ENCODE peak calls at places on chromosomes 6 and 20, in four cellular contexts. O is K562, Z is HepG2, K is GM12878. P is an unnamed sample.

GRCh38 chr20:38315290-38315966 is 11.5 kb downstream of the BPI start:
- DNase-seq in O (no peak), Z (no peak), K (no peak), P (no peak)

GRCh38 chr6:125853740-125854139 is 63.0 kb downstream of the NCOA7 start:
- DNase-seq in O (no peak), Z (no peak), K (no peak), P (no peak)

GRCh38 chr6:48068326-48069191 is 42.4 kb downstream of the PTCHD4 start:
- DNase-seq in O (no peak), Z (no peak), K (no peak), P (peak)

GRCh38 chr6:118660218-118660569 is 8.8 kb upstream of the CEP85L start:
- DNase-seq in O (peak), Z (no peak), K (no peak), P (peak)

GRCh38 chr20:45783656-45784294 is 7.9 kb downstream of the WFDC3 start:
- DNase-seq in O (no peak), Z (no peak), K (no peak), P (no peak)

GRCh38 chr6:37514377-37514776 is 14.7 kb upstream of the CCDC167 start:
- DNase-seq in O (no peak), Z (no peak), K (no peak), P (no peak)

GRCh38 chr20:32984196-32984595 is 20.0 kb downstream of the SUN5 start:
- DNase-seq in O (peak), Z (no peak), K (no peak), P (peak)

GRCh38 chr6:150719861-150720260 is 120.2 kb downstream of the PLEKHG1 start:
- DNase-seq in O (no peak), Z (no peak), K (no peak), P (no peak)

GRCh38 chr6:15962449-15962764 is 166.5 kb upstream of the MYLIP start:
- DNase-seq in O (no peak), Z (no peak), K (no peak), P (no peak)

GRCh38 chr20:63556873-63557478 is 3.0 kb downstream of the FNDC11 start:
- DNase-seq in O (no peak), Z (no peak), K (no peak), P (no peak)

GRCh38 chr20:10280016-10280908 is 61.6 kb downstream of the SNAP25 start:
- DNase-seq in O (no peak), Z (no peak), K (no peak), P (no peak)

GRCh38 chr6:124956018-124956417 is 6.2 kb upstream of the RNF217 start:
- DNase-seq in O (no peak), Z (no peak), K (no peak), P (no peak)

GRCh38 chr6:108171918-108172516 is 6.2 kb downstream of the NR2E1 start:
- DNase-seq in O (no peak), Z (no peak), K (no peak), P (no peak)

GRCh38 chr6:148445620-148446019 is 103.0 kb downstream of the SASH1 start:
- DNase-seq in O (no peak), Z (no peak), K (no peak), P (no peak)

GRCh38 chr6:1025821-1026220 is 286.1 kb upstream of the FOXQ1 start:
- DNase-seq in O (no peak), Z (no peak), K (no peak), P (no peak)

GRCh38 chr6:37426945-37427510 is 6.0 kb upstream of the CMTR1 start:
- DNase-seq in O (peak), Z (no peak), K (no peak), P (no peak)

GRCh38 chr6:14797875-14798593 is 447.8 kb upstream of the JARID2 start:
- DNase-seq in O (no peak), Z (no peak), K (no peak), P (no peak)

GRCh38 chr6:149750136-149750609 is 632 bp downstream of the PCMT1 start:
- DNase-seq in O (peak), Z (peak), K (no peak), P (peak)

GRCh38 chr6:27565839-27566779 is 93.2 kb upstream of the ZNF184 start:
- DNase-seq in O (no peak), Z (peak), K (no peak), P (no peak)

GRCh38 chr6:122704086-122704485 is 75.4 kb upstream of the FABP7 start:
- DNase-seq in O (peak), Z (no peak), K (no peak), P (no peak)

GRCh38 chr6:28383235-28384142 is 16.1 kb downstream of the ZSCAN12 start:
- DNase-seq in O (peak), Z (peak), K (no peak), P (no peak)

GRCh38 chr20:33014336-33015113 is 7.0 kb downstream of the BPIFB2 start:
- DNase-seq in O (no peak), Z (no peak), K (no peak), P (no peak)

GRCh38 chr6:11525468-11526155 is 11.9 kb upstream of the TMEM170B start:
- DNase-seq in O (no peak), Z (no peak), K (no peak), P (no peak)

GRCh38 chr6:56440551-56440981 is 193.2 kb upstream of the COL21A1 start:
- DNase-seq in O (no peak), Z (no peak), K (no peak), P (no peak)

GRCh38 chr6:146857180-146857959 is 258.6 kb downstream of the ADGB start:
- DNase-seq in O (peak), Z (peak), K (no peak), P (peak)

GRCh38 chr20:62637521-62638054 is 4.7 kb upstream of the SLCO4A1 start:
- DNase-seq in O (no peak), Z (no peak), K (no peak), P (no peak)

GRCh38 chr6:136113736-136114173 is 136.4 kb downstream of the MTFR2 start:
- DNase-seq in O (no peak), Z (no peak), K (no peak), P (peak)
- TF ChIP-seq FOXK2 in O (no peak), Z (no peak), K (no peak), P (no peak)

GRCh38 chr6:106574729-106575458 is 54.4 kb downstream of the RTN4IP1 start:
- DNase-seq in O (no peak), Z (peak), K (no peak), P (no peak)
- TF ChIP-seq FOXK2 in O (no peak), Z (no peak), K (no peak), P (no peak)

DNA sequence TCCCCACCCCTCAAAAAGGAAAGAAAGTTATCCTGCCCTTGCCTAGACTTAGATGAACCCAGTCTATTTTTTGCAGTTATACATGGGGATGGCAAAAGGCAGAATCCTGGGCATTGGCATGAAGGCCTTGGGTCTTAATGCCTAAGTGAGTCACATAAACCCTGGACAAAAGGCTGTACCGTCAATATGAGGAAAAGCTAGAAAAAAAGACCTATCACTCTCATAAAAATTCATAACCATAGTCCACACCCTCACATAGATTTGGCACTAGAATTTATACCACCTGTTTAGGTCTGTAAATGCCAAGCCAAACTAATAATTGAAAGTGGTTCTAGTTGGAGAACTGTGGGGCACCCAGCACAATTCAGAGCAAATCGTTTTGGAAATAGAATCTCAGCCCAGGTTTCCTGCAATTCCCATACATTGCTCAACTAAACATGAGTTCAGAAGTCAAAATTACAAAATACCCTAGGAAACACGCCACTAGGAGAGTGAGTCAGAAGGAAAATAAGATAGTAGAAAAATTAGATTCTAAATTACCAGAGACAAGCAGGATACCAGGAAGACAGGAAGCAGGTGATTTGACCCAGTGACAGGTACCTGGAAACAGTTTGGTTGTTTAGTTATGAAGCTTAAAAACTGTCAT is 70.4 kb upstream of the FUCA2 start:
- DNase-seq in O (no peak), Z (peak), K (no peak), P (no peak)
- TF ChIP-seq FOXK2 in O (no peak), Z (no peak), K (no peak), P (no peak)

GRCh38 chr20:57502331-57502700 is 22.6 kb downstream of the CTCFL start:
- DNase-seq in O (no peak), Z (no peak), K (no peak), P (no peak)
- TF ChIP-seq FOXK2 in O (no peak), Z (no peak), K (no peak), P (no peak)

GRCh38 chr6:136739501-136739900 is 52.8 kb downstream of the MAP3K5 start:
- DNase-seq in O (no peak), Z (no peak), K (no peak), P (no peak)
- TF ChIP-seq FOXK2 in O (no peak), Z (no peak), K (no peak), P (no peak)

DNA sequence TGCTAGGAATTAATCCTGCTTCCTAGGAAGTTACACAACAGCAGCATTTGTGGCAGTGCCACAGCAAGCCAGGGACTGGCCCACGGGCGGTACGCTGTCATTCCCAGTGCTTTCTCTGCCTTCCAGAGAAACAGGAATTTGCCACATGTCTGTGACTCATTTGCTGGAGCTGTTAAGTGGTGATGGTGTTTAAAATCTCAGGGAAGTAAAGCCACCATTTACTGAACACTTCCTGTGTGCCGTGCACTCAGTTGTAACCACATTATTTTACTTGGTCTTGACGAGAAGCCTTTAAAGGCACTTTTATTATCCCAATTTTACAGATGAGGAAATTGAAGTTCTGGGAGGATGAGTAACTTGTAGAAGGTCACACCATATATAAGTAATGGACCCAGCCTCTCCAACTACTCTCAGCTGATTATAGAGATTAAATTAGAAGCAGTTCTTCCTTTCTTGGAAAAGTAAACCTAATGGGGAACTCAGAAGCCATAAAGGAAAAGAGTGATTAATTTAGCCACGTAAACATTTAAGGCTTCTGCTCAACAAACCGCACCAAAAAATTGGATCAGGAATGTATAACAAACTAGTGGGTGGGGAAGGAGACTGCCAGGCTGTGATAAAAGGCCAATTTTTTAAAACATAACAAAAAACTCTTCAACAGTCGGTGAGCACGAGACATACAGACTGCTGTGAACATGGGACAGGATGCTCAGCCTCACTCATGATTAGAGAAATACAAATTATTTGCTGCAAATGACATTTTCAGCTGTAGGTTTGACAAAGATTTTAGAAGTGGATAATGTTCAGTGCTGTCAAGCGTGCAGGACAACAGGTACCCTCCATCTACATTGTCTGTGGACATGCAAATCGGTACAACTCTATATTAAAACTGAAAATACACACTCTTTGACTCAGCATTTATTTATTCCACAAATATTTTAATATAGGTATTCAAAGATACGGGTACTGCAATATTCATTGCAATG is 311.2 kb downstream of the NRN1 start:
- DNase-seq in O (no peak), Z (no peak), K (no peak), P (no peak)
- TF ChIP-seq FOXK2 in O (no peak), Z (no peak), K (no peak), P (no peak)

GRCh38 chr6:160130729-160131484 is 9.3 kb downstream of the SLC22A1 start:
- DNase-seq in O (no peak), Z (no peak), K (no peak), P (no peak)

GRCh38 chr6:160133441-160134336 is 12.1 kb downstream of the SLC22A1 start:
- DNase-seq in O (no peak), Z (no peak), K (no peak), P (no peak)

GRCh38 chr6:160131636-160132296 is 10.2 kb downstream of the SLC22A1 start:
- DNase-seq in O (no peak), Z (no peak), K (no peak), P (no peak)

GRCh38 chr6:160132297-160132637 is 10.7 kb downstream of the SLC22A1 start:
- DNase-seq in O (no peak), Z (no peak), K (no peak), P (no peak)

GRCh38 chr6:160132776-160133338 is 11.2 kb downstream of the SLC22A1 start:
- DNase-seq in O (no peak), Z (no peak), K (no peak), P (no peak)
- TF ChIP-seq FOXK2 in O (no peak), Z (no peak), K (no peak), P (no peak)

DNA sequence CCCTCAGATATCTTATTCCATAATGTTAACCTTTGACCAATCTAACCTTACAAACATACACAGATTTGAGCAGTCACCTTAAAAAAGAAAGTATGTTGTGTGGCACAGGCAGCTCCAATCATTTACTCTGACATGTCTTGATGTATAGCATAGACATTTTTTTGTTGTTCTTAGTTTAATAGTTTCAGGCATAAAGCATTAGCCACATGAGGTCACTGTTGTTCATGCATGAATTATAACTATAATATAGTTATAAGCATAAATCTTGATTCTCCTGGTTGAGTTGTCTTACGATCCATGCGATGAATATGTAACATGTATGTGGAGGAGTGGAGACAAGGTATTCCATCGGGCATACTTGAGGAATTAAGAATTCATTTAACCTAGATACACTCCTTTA is 26.1 kb upstream of the NKAIN2 start:
- DNase-seq in O (no peak), Z (no peak), K (no peak), P (no peak)
- TF ChIP-seq FOXK2 in O (no peak), Z (no peak), K (no peak), P (no peak)

GRCh38 chr6:33979750-33980149 is 166.1 kb downstream of the GRM4 start:
- DNase-seq in O (no peak), Z (no peak), K (no peak), P (no peak)
- TF ChIP-seq FOXK2 in O (no peak), Z (no peak), K (no peak), P (no peak)

DNA sequence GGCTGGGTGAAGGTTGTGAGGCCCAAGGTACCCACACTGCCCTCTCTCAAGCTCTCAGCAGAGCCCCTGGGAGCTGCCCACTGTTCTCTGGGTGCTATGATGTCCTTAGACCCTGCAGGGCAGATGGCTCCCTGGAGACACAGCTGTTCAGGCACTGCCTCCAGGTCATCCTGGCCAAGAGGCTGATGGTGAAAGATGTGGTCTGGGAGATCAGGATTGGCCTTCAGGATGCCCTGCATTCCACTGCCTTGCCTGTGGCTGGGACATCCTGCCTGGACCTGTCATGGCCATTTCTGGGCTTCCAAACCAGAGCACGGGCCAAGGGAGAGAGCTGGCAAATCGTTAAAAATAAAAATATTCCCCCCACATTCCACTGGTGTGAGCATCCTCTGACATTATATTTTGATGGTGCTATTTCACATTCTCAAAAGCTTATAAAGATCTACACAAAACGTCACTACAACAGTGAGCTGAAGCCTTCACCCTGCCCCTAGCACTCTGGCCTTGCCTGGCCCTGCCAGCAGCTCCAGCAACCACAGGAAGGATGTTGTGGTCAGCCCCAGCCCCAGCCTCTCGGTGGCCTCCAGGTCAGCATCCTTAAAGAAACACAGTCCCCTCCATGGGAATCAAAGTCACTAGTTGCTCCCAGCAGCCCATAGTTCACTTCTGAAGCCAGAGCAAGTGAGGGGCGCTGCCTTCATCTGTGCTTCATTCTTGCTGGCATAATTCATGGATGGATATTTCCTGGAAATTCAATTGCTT is 13.5 kb upstream of the KCNK16 start:
- DNase-seq in O (no peak), Z (no peak), K (no peak), P (no peak)
- TF ChIP-seq FOXK2 in O (no peak), Z (no peak), K (no peak), P (no peak)